ENCODE peak calls at places on chromosomes 12 and 14, in five cellular contexts. One of them, this sample, is unnamed.

GRCh38 chr12:3187846-3188755 is 110.9 kb downstream of the TSPAN9 start:
- DNase-seq in cardiac muscle cell: no peak
- DNase-seq in right cardiac atrium: no peak
- DNase-seq in upper lobe of right lung: no peak
- DNase-seq in GM23338: no peak
- DNase-seq in this sample: no peak

GRCh38 chr12:120290541-120291312 is 976 bp downstream of the RNU4-2 start:
- DNase-seq in right cardiac atrium: no peak
- DNase-seq in cardiac muscle cell: no peak
- DNase-seq in upper lobe of right lung: peak
- DNase-seq in GM23338: peak
- DNase-seq in this sample: peak

GRCh38 chr14:65069874-65070709 is 32.2 kb downstream of the MAX start:
- DNase-seq in right cardiac atrium: no peak
- DNase-seq in GM23338: no peak
- DNase-seq in upper lobe of right lung: peak
- DNase-seq in cardiac muscle cell: no peak
- DNase-seq in this sample: no peak

GRCh38 chr14:25833341-25834121 is 764.3 kb downstream of the NOVA1 start:
- DNase-seq in right cardiac atrium: no peak
- DNase-seq in GM23338: peak
- DNase-seq in upper lobe of right lung: no peak
- DNase-seq in cardiac muscle cell: peak
- DNase-seq in this sample: peak

GRCh38 chr14:25003537-25003936 is 46.4 kb downstream of the STXBP6 start:
- DNase-seq in right cardiac atrium: peak
- DNase-seq in cardiac muscle cell: peak
- DNase-seq in GM23338: no peak
- DNase-seq in upper lobe of right lung: no peak
- DNase-seq in this sample: no peak

GRCh38 chr12:52832451-52832850 is 1.7 kb downstream of the KRT79 start:
- DNase-seq in right cardiac atrium: no peak
- DNase-seq in GM23338: no peak
- DNase-seq in upper lobe of right lung: peak
- DNase-seq in cardiac muscle cell: no peak
- DNase-seq in this sample: no peak

GRCh38 chr12:56840922-56841321 is 77.8 kb downstream of the HSD17B6 start:
- DNase-seq in GM23338: no peak
- DNase-seq in cardiac muscle cell: peak
- DNase-seq in upper lobe of right lung: no peak
- DNase-seq in right cardiac atrium: no peak
- DNase-seq in this sample: no peak

GRCh38 chr12:14756331-14757143 is 46.7 kb downstream of the WBP11 start:
- DNase-seq in right cardiac atrium: no peak
- DNase-seq in cardiac muscle cell: no peak
- DNase-seq in upper lobe of right lung: no peak
- DNase-seq in GM23338: peak
- DNase-seq in this sample: peak

GRCh38 chr12:79687711-79688270 is 3.0 kb downstream of the PAWR start:
- DNase-seq in upper lobe of right lung: no peak
- DNase-seq in cardiac muscle cell: peak
- DNase-seq in right cardiac atrium: no peak
- DNase-seq in GM23338: no peak
- DNase-seq in this sample: peak

GRCh38 chr12:79689041-79689476 is 1.7 kb downstream of the PAWR start:
- DNase-seq in right cardiac atrium: no peak
- DNase-seq in cardiac muscle cell: no peak
- DNase-seq in upper lobe of right lung: no peak
- DNase-seq in GM23338: no peak
- DNase-seq in this sample: no peak

GRCh38 chr12:79685068-79685467 is 5.7 kb downstream of the PAWR start:
- DNase-seq in GM23338: no peak
- DNase-seq in cardiac muscle cell: peak
- DNase-seq in upper lobe of right lung: no peak
- DNase-seq in right cardiac atrium: no peak
- DNase-seq in this sample: no peak

GRCh38 chr12:79688376-79689040 is 2.3 kb downstream of the PAWR start:
- DNase-seq in upper lobe of right lung: no peak
- DNase-seq in cardiac muscle cell: no peak
- DNase-seq in right cardiac atrium: no peak
- DNase-seq in GM23338: no peak
- DNase-seq in this sample: no peak

GRCh38 chr12:79686171-79686570 is 4.6 kb downstream of the PAWR start:
- DNase-seq in upper lobe of right lung: no peak
- DNase-seq in GM23338: no peak
- DNase-seq in right cardiac atrium: no peak
- DNase-seq in cardiac muscle cell: no peak
- DNase-seq in this sample: no peak
- H3K4me3 ChIP-seq in upper lobe of right lung: no peak
- H3K4me3 ChIP-seq in GM23338: peak
- H3K4me3 ChIP-seq in right cardiac atrium: no peak
- H3K4me3 ChIP-seq in cardiac muscle cell: peak
- H3K4me3 ChIP-seq in this sample: no peak

DNA sequence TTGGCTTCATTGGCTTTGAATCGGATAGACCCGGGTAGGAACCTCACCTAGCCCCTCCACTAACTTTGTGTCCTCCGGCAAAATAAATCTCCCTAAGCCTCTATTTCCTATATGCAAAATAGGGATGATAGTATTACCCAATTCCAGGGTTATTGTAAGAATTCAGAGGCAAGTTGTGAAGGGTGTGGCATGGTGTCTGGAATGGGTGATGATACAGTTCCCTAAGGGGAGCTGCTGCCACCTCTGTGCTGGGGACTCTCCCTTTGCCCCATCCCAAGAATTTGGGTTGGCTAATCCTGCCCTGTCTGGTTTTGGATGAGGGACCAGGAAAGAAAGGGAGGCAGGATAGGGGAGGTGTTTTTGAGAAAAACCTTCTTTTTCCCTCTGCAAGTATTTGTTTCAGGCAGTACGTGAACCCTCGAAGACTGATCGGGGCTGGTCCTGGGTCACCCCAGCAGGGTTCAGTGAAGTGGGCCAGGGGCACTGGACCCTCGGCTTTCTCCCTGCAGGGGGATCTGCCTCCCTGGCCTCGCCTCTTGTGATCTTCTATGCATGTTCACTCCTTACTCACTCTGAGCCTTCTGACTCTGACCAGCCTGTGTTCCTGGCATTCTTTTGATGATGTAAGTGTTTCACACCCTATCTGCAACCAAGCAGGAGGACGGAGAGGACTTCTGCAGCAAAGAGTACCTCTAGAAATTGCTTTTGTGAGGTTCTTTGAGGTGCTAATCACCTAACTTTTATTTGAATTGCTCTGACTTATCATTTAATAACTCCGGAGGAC is 60.8 kb downstream of the RASSF3 start:
- DNase-seq in right cardiac atrium: no peak
- DNase-seq in cardiac muscle cell: peak
- DNase-seq in upper lobe of right lung: no peak
- DNase-seq in GM23338: no peak
- DNase-seq in this sample: peak
- H3K4me3 ChIP-seq in right cardiac atrium: no peak
- H3K4me3 ChIP-seq in cardiac muscle cell: no peak
- H3K4me3 ChIP-seq in upper lobe of right lung: no peak
- H3K4me3 ChIP-seq in GM23338: no peak
- H3K4me3 ChIP-seq in this sample: no peak

GRCh38 chr12:58443273-58443980 is 476.9 kb downstream of the LRIG3 start:
- DNase-seq in right cardiac atrium: no peak
- DNase-seq in GM23338: peak
- DNase-seq in upper lobe of right lung: no peak
- DNase-seq in cardiac muscle cell: peak
- DNase-seq in this sample: peak
- H3K4me3 ChIP-seq in right cardiac atrium: no peak
- H3K4me3 ChIP-seq in GM23338: no peak
- H3K4me3 ChIP-seq in upper lobe of right lung: no peak
- H3K4me3 ChIP-seq in cardiac muscle cell: no peak
- H3K4me3 ChIP-seq in this sample: no peak

DNA sequence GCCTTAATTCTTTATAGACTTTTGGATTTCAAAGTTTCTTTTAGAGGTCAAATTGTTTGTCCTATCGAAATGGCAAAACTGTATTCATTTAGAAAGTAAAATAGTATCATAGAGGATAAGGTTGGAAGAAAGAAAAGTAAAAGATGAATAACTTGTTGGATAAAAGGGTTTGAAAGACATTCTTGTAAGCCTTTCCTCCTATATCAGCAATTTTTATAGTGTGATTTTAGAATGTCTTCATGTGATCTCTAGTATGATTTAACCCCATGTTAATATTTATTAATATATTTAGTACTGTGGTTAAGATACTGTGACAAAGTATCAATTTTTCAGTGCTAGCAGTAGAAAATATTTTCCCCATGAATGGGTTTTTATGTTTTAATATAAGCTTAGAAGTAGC is 4.5 kb downstream of the ARF6 start:
- DNase-seq in right cardiac atrium: no peak
- DNase-seq in upper lobe of right lung: no peak
- DNase-seq in cardiac muscle cell: no peak
- DNase-seq in GM23338: no peak
- DNase-seq in this sample: no peak
- H3K4me3 ChIP-seq in right cardiac atrium: no peak
- H3K4me3 ChIP-seq in upper lobe of right lung: peak
- H3K4me3 ChIP-seq in cardiac muscle cell: no peak
- H3K4me3 ChIP-seq in GM23338: no peak
- H3K4me3 ChIP-seq in this sample: peak

DNA sequence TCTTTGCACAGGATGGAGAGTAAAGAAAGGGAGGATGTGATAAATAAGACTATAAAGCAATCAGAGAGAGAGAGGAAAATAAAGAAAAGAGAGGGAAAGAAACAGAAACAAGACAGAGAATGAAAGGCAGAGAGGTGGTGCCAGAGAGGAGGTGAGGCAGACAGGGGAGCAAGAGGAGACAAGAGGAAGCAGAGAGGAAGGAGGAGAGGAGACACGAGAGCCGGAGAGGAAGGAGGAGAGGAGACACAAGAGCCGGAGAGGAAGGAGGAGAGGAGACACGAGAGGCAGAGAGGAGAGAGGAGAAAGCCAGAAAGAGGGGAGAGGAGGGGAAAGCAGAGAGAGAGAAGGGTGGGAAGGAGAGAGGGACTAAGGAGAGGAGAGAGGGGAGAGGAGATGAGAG is 125.2 kb downstream of the PAPOLA start:
- DNase-seq in cardiac muscle cell: no peak
- DNase-seq in right cardiac atrium: no peak
- DNase-seq in upper lobe of right lung: no peak
- DNase-seq in GM23338: no peak
- DNase-seq in this sample: no peak
- H3K4me3 ChIP-seq in cardiac muscle cell: no peak
- H3K4me3 ChIP-seq in right cardiac atrium: no peak
- H3K4me3 ChIP-seq in upper lobe of right lung: no peak
- H3K4me3 ChIP-seq in GM23338: no peak
- H3K4me3 ChIP-seq in this sample: no peak

GRCh38 chr12:124335426-124336183 is 40.7 kb downstream of the RFLNA start:
- DNase-seq in cardiac muscle cell: no peak
- DNase-seq in upper lobe of right lung: no peak
- DNase-seq in right cardiac atrium: no peak
- DNase-seq in GM23338: peak
- DNase-seq in this sample: no peak

GRCh38 chr12:124337628-124338027 is 42.7 kb downstream of the RFLNA start:
- DNase-seq in upper lobe of right lung: no peak
- DNase-seq in cardiac muscle cell: no peak
- DNase-seq in GM23338: no peak
- DNase-seq in right cardiac atrium: no peak
- DNase-seq in this sample: no peak

GRCh38 chr12:124334976-124335375 is 40.1 kb downstream of the RFLNA start:
- DNase-seq in upper lobe of right lung: no peak
- DNase-seq in right cardiac atrium: no peak
- DNase-seq in cardiac muscle cell: no peak
- DNase-seq in GM23338: no peak
- DNase-seq in this sample: no peak

GRCh38 chr12:124336742-124337520 is 42.0 kb downstream of the RFLNA start:
- DNase-seq in upper lobe of right lung: no peak
- DNase-seq in right cardiac atrium: no peak
- DNase-seq in cardiac muscle cell: no peak
- DNase-seq in GM23338: no peak
- DNase-seq in this sample: no peak

GRCh38 chr12:124336184-124336437 is 41.2 kb downstream of the RFLNA start:
- DNase-seq in GM23338: no peak
- DNase-seq in right cardiac atrium: no peak
- DNase-seq in cardiac muscle cell: no peak
- DNase-seq in upper lobe of right lung: no peak
- DNase-seq in this sample: no peak
- H3K4me3 ChIP-seq in GM23338: no peak
- H3K4me3 ChIP-seq in right cardiac atrium: no peak
- H3K4me3 ChIP-seq in cardiac muscle cell: no peak
- H3K4me3 ChIP-seq in upper lobe of right lung: no peak
- H3K4me3 ChIP-seq in this sample: no peak